ENCODE peak calls at places on chromosomes 11 and 22, in seven cellular contexts. X is psoas muscle; K is right lobe of liver; S is CD8-positive, alpha-beta T cell; T is colonic mucosa; Q is upper lobe of left lung; F is CD8-positive, alpha-beta memory T cell. J is an unnamed sample.
A peak's percentile ranks its signal among the peaks of the same experiment; 100 is the strongest.

GRCh38 chr11:27582686-27583085 is 76.1 kb upstream of the LIN7C start:
- DNase-seq in Q (no peak), F (no peak), S (no peak), K (no peak), T (no peak), X (no peak), J (no peak)

GRCh38 chr11:92811341-92811740 is 158.1 kb upstream of the MTNR1B start:
- DNase-seq in X (no peak), K (no peak), S (no peak), Q (no peak), F (no peak), T (no peak), J (no peak)

GRCh38 chr11:126345283-126345682 is 10.2 kb upstream of the ST3GAL4 start:
- DNase-seq in F (no peak), Q (no peak), T (no peak), X (no peak), K (no peak), S (no peak), J (peak; percentile 44)

GRCh38 chr11:77371646-77372045 is 70.2 kb upstream of the GDPD4 start:
- DNase-seq in Q (no peak), F (no peak), K (no peak), X (no peak), T (no peak), S (no peak), J (no peak)

GRCh38 chr11:86172894-86173293 is 71.7 kb upstream of the EED start:
- DNase-seq in K (no peak), X (no peak), Q (no peak), T (no peak), F (no peak), S (no peak), J (no peak)

GRCh38 chr11:10631761-10632160 is 61.8 kb downstream of the IRAG1 start:
- DNase-seq in X (no peak), K (no peak), F (no peak), S (no peak), Q (no peak), T (no peak), J (no peak)

GRCh38 chr22:44032126-44032730 is 8.1 kb downstream of the PARVB start:
- DNase-seq in X (peak; percentile 29), Q (no peak), S (no peak), T (no peak), K (no peak), F (no peak), J (no peak)

GRCh38 chr11:17479284-17480214 is 2.9 kb upstream of the ABCC8 start:
- DNase-seq in X (no peak), K (no peak), T (peak; percentile 68), F (no peak), Q (no peak), S (no peak), J (no peak)

GRCh38 chr11:35649984-35650383 is 12.6 kb upstream of the TRIM44 start:
- DNase-seq in K (no peak), Q (no peak), S (no peak), T (no peak), F (no peak), X (no peak), J (no peak)

GRCh38 chr11:836274-836673 is 3.5 kb downstream of the CD151 start:
- DNase-seq in T (no peak), Q (peak; percentile 70), S (no peak), X (no peak), F (no peak), K (no peak), J (no peak)

GRCh38 chr11:833849-834311 is 1.1 kb downstream of the CD151 start:
- DNase-seq in T (peak; percentile 59), Q (no peak), K (no peak), S (no peak), F (no peak), X (no peak), J (no peak)

GRCh38 chr11:832529-833113 is at the start of gene CD151:
- DNase-seq in Q (peak; percentile 92), T (no peak), X (no peak), S (peak; percentile 38), K (no peak), F (peak; percentile 44), J (no peak)

GRCh38 chr11:833114-833791 is 501 bp downstream of the CD151 start:
- DNase-seq in Q (peak; percentile 93), T (peak; percentile 63), K (no peak), F (no peak), S (peak; percentile 47), X (peak; percentile 68), J (peak; percentile 89)

GRCh38 chr11:834371-835316 is 1.9 kb downstream of the CD151 start:
- DNase-seq in S (no peak), Q (peak; percentile 90), F (no peak), T (peak; percentile 85), K (peak; percentile 94), X (peak; percentile 87), J (peak; percentile 96)
- H3K4me3 ChIP-seq in S (no peak overlapping the region), Q (peak overlapping the region; percentile 95), F (no peak overlapping the region), T (peak overlapping the region; percentile 77), K (peak overlapping the region; percentile 84), X (peak overlapping the region; percentile 92), J (no peak overlapping the region)

GRCh38 chr11:128508785-128509518 is 78.4 kb downstream of the ETS1 start:
- DNase-seq in K (no peak), S (peak; percentile 63), T (no peak), X (no peak), Q (no peak), F (peak; percentile 61), J (no peak)
- H3K4me1 ChIP-seq in K (peaks cover 4% of the 10 kb centered on the region), S (peaks cover 100% of the 10 kb centered on the region), T (no peaks in the 10 kb centered on the region), X (peaks cover 81% of the 10 kb centered on the region), Q (peaks cover 95% of the 10 kb centered on the region), F (peaks cover 99% of the 10 kb centered on the region), J (peaks cover 8% of the 10 kb centered on the region)

DNA sequence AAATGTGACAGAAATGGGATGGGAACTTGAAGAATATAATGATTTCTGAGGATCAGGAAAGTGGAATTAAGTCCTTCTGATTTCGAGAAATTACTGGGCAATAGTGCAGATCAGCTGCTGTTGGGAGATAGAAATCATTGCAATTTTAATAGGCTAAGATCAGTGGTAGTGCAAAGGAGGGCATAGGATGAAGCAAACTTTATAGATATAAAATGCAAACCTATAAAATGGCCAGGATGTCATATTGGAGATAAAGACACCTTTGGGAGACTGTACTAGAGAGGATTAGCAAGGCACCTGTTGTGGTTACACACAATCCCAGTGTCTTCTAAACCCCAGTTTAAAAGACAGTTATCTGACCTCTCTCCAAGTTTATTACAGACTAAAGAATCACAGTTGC is 6.5 kb upstream of the MS4A7 start:
- DNase-seq in T (no peak), F (no peak), K (no peak), Q (no peak), S (no peak), X (no peak), J (no peak)
- H3K27ac ChIP-seq in T (peak overlapping the region; percentile 9), F (no peak overlapping the region), K (no peak overlapping the region), Q (no peak overlapping the region), S (no peak overlapping the region), X (no peak overlapping the region), J (no peak overlapping the region)

GRCh38 chr11:117096140-117096972 is 1.9 kb downstream of the SIK3 start:
- DNase-seq in F (peak; percentile 80), K (peak; percentile 75), Q (no peak), S (peak; percentile 68), T (peak; percentile 47), X (no peak), J (no peak)
- H3K4me3 ChIP-seq in F (peak overlapping the region; percentile 87), K (peak overlapping the region; percentile 74), Q (peak overlapping the region; percentile 83), S (peak overlapping the region; percentile 84), T (peak overlapping the region; percentile 73), X (peak overlapping the region; percentile 89), J (no peak overlapping the region)

GRCh38 chr11:19962795-19963163 is 197.5 kb downstream of the DBX1 start:
- DNase-seq in X (no peak), Q (no peak), S (no peak), F (no peak), K (no peak), T (no peak), J (no peak)
- H3K4me1 ChIP-seq in X (no peaks in the 10 kb centered on the region), Q (peaks cover 4% of the 10 kb centered on the region), S (peaks cover 12% of the 10 kb centered on the region), F (peaks cover 6% of the 10 kb centered on the region), K (no peaks in the 10 kb centered on the region), T (no peaks in the 10 kb centered on the region), J (peaks cover 3% of the 10 kb centered on the region)

DNA sequence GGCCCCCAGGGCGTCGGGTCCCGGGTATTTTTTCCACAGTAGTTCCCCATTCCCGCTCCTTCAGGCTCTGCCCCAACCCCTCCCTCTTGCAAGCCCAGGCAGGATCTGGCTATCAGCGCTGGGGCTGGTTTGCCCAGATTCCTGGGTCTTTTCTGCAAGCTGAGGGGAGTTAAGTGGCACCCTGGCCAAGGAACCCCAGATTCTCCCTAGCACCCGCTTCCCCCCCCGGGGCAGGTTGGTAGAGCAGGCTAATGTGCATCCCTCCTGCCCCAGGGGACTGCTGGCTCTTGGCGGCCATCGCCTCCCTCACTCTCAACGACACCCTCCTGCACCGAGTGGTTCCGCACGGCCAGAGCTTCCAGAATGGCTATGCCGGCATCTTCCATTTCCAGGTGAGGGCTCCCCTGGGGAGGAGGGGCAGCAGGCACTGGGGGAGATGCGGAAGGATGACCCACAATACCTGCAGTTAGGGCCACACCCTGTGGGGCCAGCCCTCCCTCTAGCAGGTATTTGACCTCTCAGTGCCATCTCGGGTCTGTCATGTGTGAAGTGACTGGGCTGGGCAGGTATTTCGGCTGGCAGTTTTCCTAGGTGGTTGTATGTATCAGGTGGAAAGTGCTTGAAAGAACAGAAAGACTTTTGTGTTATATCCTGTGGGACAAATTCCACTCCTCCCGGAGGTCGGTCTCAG is 1.6 kb downstream of the CAPN1 start:
- DNase-seq in X (no peak), F (no peak), S (no peak), Q (no peak), K (peak; percentile 47), T (peak; percentile 44), J (no peak)
- H3K27ac ChIP-seq in X (no peak overlapping the region), F (no peak overlapping the region), S (no peak overlapping the region), Q (peak overlapping the region; percentile 90), K (no peak overlapping the region), T (peak overlapping the region; percentile 97), J (no peak overlapping the region)

GRCh38 chr11:1130276-1131032 is 27.3 kb upstream of the MUC5AC start:
- DNase-seq in K (no peak), T (peak; percentile 12), S (no peak), X (no peak), F (no peak), Q (peak; percentile 66), J (peak; percentile 32)

GRCh38 chr11:1138053-1138452 is 19.7 kb upstream of the MUC5AC start:
- DNase-seq in S (no peak), Q (no peak), F (no peak), X (no peak), T (no peak), K (no peak), J (no peak)

GRCh38 chr11:1131033-1131911 is 26.5 kb upstream of the MUC5AC start:
- DNase-seq in X (no peak), F (no peak), Q (peak; percentile 69), T (no peak), K (peak; percentile 40), S (no peak), J (peak; percentile 73)

GRCh38 chr11:1139441-1140066 is 18.2 kb upstream of the MUC5AC start:
- DNase-seq in X (no peak), T (peak; percentile 20), S (no peak), F (no peak), K (peak; percentile 41), Q (no peak), J (no peak)

DNA sequence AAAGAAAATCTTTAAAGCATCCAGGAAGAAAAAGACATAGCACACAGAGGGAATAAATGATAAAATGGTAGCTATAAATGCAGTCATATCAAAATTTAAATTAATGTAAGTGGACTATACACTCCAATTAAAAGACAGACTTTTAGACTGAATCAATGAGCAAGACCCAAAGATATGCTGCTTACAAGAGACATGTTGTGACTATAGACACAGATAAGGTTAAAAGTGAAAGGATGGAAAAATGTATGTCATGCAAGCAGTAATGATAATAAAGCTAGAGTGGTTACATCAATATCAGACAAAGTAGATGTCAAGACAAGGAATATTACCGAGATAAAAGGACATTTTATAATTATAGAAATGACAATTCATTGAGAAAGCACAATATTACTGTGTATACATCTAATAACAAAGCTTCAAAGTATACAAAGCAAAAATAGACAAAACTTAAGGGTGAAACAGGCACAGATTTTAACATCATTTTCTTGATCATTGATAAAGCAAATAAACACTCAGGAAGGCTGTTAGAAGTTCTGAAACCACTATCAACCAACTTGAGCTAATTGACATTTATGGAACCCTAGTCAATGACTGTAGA is 22.8 kb upstream of the MUC5AC start:
- DNase-seq in S (no peak), X (no peak), T (no peak), F (no peak), K (no peak), Q (no peak), J (no peak)
- H3K4me3 ChIP-seq in S (no peak overlapping the region), X (no peak overlapping the region), T (no peak overlapping the region), F (no peak overlapping the region), K (no peak overlapping the region), Q (no peak overlapping the region), J (no peak overlapping the region)

J was measured in aorta.